ENCODE peak calls at places on chromosomes 5 and 9, in four cellular contexts. X is HepG2, A is GM12878, F is K562. O is an unnamed sample.

GRCh38 chr9:109600142-109600541 is 102.0 kb upstream of the PTPN3 start:
- DNase-seq in F (no peak), X (no peak), A (no peak), O (no peak)

GRCh38 chr5:14809369-14810144 is 62.0 kb downstream of the ANKH start:
- DNase-seq in X (peak; percentile 65), A (peak; percentile 88), F (peak; percentile 16), O (no peak)

GRCh38 chr5:151233576-151234202 is 9.8 kb upstream of the CCDC69 start:
- DNase-seq in A (no peak), F (no peak), X (no peak), O (no peak)

GRCh38 chr5:72767289-72768010 is 49.0 kb upstream of the TNPO1 start:
- DNase-seq in F (peak; percentile 7), X (peak; percentile 86), A (no peak), O (peak; percentile 61)

GRCh38 chr9:132043708-132044107 is 36.0 kb downstream of the MED27 start:
- DNase-seq in A (no peak), X (no peak), F (no peak), O (no peak)

GRCh38 chr9:97806721-97807120 is 46.3 kb upstream of the FOXE1 start:
- DNase-seq in X (no peak), F (no peak), A (no peak), O (no peak)

GRCh38 chr9:15211160-15211993 is 95.6 kb downstream of the TTC39B start:
- DNase-seq in A (peak; percentile 30), X (peak; percentile 70), F (peak; percentile 32), O (peak; percentile 45)

GRCh38 chr5:137218471-137218870 is 280.7 kb downstream of the SPOCK1 start:
- DNase-seq in F (no peak), X (no peak), A (no peak), O (no peak)

GRCh38 chr5:435961-436640 is 6.9 kb upstream of the EXOC3 start:
- DNase-seq in A (no peak), X (peak; percentile 25), F (peak; percentile 43), O (no peak)

GRCh38 chr5:84272776-84273516 is 111.7 kb downstream of the EDIL3 start:
- DNase-seq in F (no peak), X (no peak), A (no peak), O (no peak)
- TF ChIP-seq SP1 in F (no peak), X (no peak), A (no peak), O (no peak)

DNA sequence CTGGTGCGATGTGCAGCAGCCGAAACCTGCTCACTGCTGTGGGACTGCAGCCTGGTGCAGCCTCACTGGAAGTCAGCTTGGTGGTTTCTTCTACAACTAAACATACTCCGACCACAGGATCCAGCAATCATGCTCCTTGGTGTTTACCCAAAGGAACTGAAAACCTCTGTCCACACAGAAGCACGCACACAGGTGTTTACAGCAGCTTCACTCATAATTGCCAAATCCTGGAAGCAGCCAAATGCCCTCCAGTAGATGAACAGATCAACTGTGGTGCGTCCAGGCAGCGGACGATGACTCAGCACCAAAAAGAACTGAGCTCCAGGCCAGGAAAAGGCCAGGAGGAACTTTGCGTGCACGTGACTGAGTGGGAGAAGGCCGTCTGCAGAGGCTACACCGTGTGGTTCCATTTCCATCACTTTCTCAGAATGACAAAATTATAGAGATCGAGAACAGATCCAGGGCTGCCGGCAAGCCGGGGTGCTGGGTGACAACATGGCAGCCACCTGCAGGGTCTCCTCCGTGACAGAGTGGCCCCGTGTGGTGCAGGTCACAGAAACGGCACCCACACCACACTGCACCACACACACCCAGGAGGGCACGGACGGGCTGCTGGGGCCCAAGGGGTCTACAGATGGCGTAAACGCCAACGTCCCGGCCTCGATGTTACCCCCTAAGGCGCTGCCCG is 23.1 kb upstream of the NSMF start:
- DNase-seq in A (peak; percentile 8), F (peak; percentile 75), X (peak; percentile 31), O (no peak)
- TF ChIP-seq TARDBP in A (no peak), F (no peak), X (no peak), O (no peak)

GRCh38 chr5:54643679-54644078 is 126.1 kb downstream of the SNX18 start:
- DNase-seq in A (no peak), X (no peak), F (no peak), O (no peak)
- TF ChIP-seq SP1 in A (no peak), X (no peak), F (no peak), O (no peak)

DNA sequence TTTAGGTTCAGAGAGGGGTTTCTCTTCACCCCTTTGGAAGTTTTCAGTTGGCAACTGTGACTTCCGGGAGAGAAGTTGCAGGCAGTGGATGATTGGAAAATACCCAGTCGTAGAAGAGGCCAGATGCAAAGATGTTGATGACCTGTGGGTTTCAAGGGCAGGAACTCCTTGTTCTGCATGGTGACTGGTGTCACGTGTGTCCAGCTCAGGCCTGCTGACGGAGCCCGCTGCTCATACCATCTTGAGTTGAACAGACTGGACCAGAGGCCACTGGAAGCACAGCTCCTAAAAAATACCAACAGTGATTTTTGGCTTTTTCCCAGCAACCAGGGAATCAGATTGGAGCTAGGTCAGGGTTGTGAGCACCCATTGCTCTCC is 243.9 kb upstream of the KLF4 start:
- DNase-seq in X (no peak), F (no peak), A (no peak), O (no peak)
- TF ChIP-seq TARDBP in X (no peak), F (no peak), A (no peak), O (no peak)

GRCh38 chr5:139124774-139125391 is 73.3 kb downstream of the SIL1 start:
- DNase-seq in A (no peak), X (no peak), F (no peak), O (no peak)
- TF ChIP-seq SP1 in A (no peak), X (no peak), F (no peak), O (no peak)

GRCh38 chr9:104108315-104108714 is 14.2 kb downstream of the SMC2 start:
- DNase-seq in F (no peak), X (no peak), A (no peak), O (no peak)

GRCh38 chr9:104104407-104104806 is 10.3 kb downstream of the SMC2 start:
- DNase-seq in F (no peak), A (no peak), X (no peak), O (no peak)

GRCh38 chr9:104110509-104110908 is 16.4 kb downstream of the SMC2 start:
- DNase-seq in A (no peak), X (no peak), F (no peak), O (no peak)

DNA sequence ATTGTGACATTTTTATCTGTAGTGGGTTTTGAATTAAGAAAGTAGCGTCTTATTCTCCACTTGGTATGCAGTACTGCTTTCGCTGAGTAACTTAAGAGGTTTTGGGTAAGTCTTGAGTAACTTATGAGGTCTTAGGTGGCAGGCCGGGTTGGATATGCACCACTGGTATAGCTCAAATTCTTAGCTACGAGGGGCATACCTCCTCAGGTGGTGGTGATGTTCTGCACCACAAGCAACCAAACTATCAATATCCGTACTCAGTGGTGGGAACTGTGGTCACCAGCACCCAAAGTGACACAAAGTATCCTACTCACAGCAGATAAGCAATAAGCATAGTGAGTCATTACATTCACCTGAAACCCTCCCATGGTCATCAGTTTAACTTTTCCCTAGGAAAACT is 13.7 kb downstream of the SMC2 start:
- DNase-seq in F (no peak), X (no peak), A (no peak), O (no peak)
- TF ChIP-seq TARDBP in F (no peak), X (no peak), A (no peak), O (no peak)

GRCh38 chr5:6583049-6583880 is 49.6 kb downstream of the NSUN2 start:
- DNase-seq in X (no peak), A (no peak), F (peak; percentile 88), O (no peak)
- TF ChIP-seq SP1 in X (no peak), A (no peak), F (no peak), O (no peak)

GRCh38 chr9:101601904-101602765 is 7.4 kb upstream of the PPP3R2 start:
- DNase-seq in F (peak; percentile 31), X (peak; percentile 46), A (no peak), O (peak; percentile 60)
- TF ChIP-seq TARDBP in F (no peak), X (no peak), A (no peak), O (no peak)

GRCh38 chr5:111854196-111854595 is 97.2 kb upstream of the NREP start:
- DNase-seq in F (no peak), X (no peak), A (no peak), O (peak; percentile 6)
- TF ChIP-seq SP1 in F (no peak), X (no peak), A (no peak), O (no peak)

GRCh38 chr9:126984969-126985368 is 70.4 kb downstream of the RALGPS1 start:
- DNase-seq in A (no peak), F (no peak), X (no peak), O (no peak)
- TF ChIP-seq TARDBP in A (no peak), F (no peak), X (no peak), O (no peak)